ENCODE peak calls at places on chromosomes 13 and 19, in nine cellular contexts. J, T, S, L, C, B, U, E and D are unnamed samples.

GRCh38 chr19:2231621-2232221 is 4.4 kb downstream of the PLEKHJ1 start:
- DNase-seq in J (no peak), U (peak; percentile 41), T (no peak), L (peak; percentile 27), E (no peak), B (peak; percentile 62), S (no peak), C (no peak), D (no peak)

GRCh38 chr13:49602005-49602404 is 16.6 kb upstream of the RCBTB1 start:
- DNase-seq in C (no peak), S (no peak), T (no peak), E (no peak), B (no peak), U (peak; percentile 37), L (no peak), J (no peak), D (no peak)

GRCh38 chr19:34351382-34351802 is 13.6 kb upstream of the GPI start:
- DNase-seq in J (no peak), T (no peak), E (no peak), L (no peak), U (no peak), B (peak; percentile 61), S (no peak), C (no peak), D (no peak)

GRCh38 chr19:22605275-22606211 is 28.6 kb upstream of the ZNF492 start:
- DNase-seq in B (no peak), T (no peak), E (no peak), C (no peak), U (no peak), J (no peak), L (no peak), S (no peak), D (no peak)

GRCh38 chr19:50255115-50255514 is 51.7 kb downstream of the MYH14 start:
- DNase-seq in U (no peak), B (no peak), C (no peak), T (no peak), E (peak; percentile 31), L (no peak), S (no peak), J (no peak), D (no peak)

GRCh38 chr19:40383668-40384248 is 6.2 kb downstream of the HIPK4 start:
- DNase-seq in L (no peak), J (no peak), E (no peak), T (no peak), B (no peak), S (no peak), U (no peak), C (no peak), D (no peak)

GRCh38 chr13:47875206-47875605 is 125.9 kb downstream of the SUCLA2 start:
- DNase-seq in L (no peak), T (no peak), C (no peak), B (no peak), U (no peak), S (no peak), E (no peak), J (no peak), D (no peak)

GRCh38 chr19:590396-590745 is 690 bp downstream of the HCN2 start:
- DNase-seq in T (no peak), U (peak; percentile 66), L (no peak), J (no peak), C (no peak), E (no peak), S (no peak), B (no peak), D (no peak)

GRCh38 chr19:54154603-54155345 is 4.7 kb downstream of the LENG1 start:
- DNase-seq in B (no peak), S (no peak), J (no peak), L (no peak), C (no peak), E (no peak), T (no peak), U (peak; percentile 79), D (peak; percentile 48)

GRCh38 chr13:48112896-48113525 is 18.1 kb upstream of the MED4 start:
- DNase-seq in S (no peak), U (no peak), T (no peak), L (no peak), B (no peak), E (no peak), J (no peak), C (peak; percentile 27), D (no peak)

GRCh38 chr13:74301200-74302063 is 167.2 kb upstream of the KLF12 start:
- DNase-seq in C (peak; percentile 56), E (no peak), B (no peak), S (no peak), L (no peak), J (no peak), U (peak; percentile 47), T (no peak), D (no peak)

GRCh38 chr19:45547965-45548609 is 36.5 kb downstream of the OPA3 start:
- DNase-seq in L (no peak), S (no peak), J (no peak), B (peak; percentile 20), U (peak; percentile 86), C (no peak), E (peak; percentile 83), T (peak; percentile 82), D (no peak)

GRCh38 chr13:105232403-105232802 is 1303.1 kb downstream of the EFNB2 start:
- DNase-seq in T (no peak), S (no peak), J (no peak), C (no peak), B (no peak), E (no peak), L (no peak), U (peak; percentile 37), D (no peak)

GRCh38 chr13:41054919-41055619 is 6.2 kb upstream of the WBP4 start:
- DNase-seq in L (no peak), S (no peak), U (peak; percentile 31), B (no peak), E (peak; percentile 62), J (no peak), T (no peak), C (no peak), D (no peak)